ENCODE peak calls at places on chromosomes 11 and 22, in seven cellular contexts. A, V, T, F, U, E and Y are unnamed samples.

GRCh38 chr11:75371930-75372876 is 20.7 kb upstream of the ARRB1 start:
- DNase-seq in A (no peak), T (peak), V (peak), F (no peak), U (peak), E (no peak), Y (no peak)

GRCh38 chr22:20211997-20212753 is 55.9 kb downstream of the RTN4R start:
- DNase-seq in E (peak), T (peak), F (no peak), V (no peak), A (no peak), U (peak), Y (no peak)

GRCh38 chr22:50705219-50705691 is 32.6 kb downstream of the SHANK3 start:
- DNase-seq in U (peak), A (no peak), V (no peak), F (peak), T (peak), E (peak), Y (no peak)

GRCh38 chr11:79466411-79466810 is 25.6 kb upstream of the TENM4 start:
- DNase-seq in A (no peak), F (no peak), V (no peak), T (peak), E (no peak), U (peak), Y (no peak)

GRCh38 chr11:115391598-115391997 is 112.6 kb downstream of the CADM1 start:
- DNase-seq in V (no peak), E (no peak), A (peak), U (no peak), T (no peak), F (peak), Y (no peak)

GRCh38 chr11:57460017-57460755 is at the start of gene RTN4RL2:
- DNase-seq in T (no peak), V (peak), E (no peak), U (no peak), F (peak), A (peak), Y (no peak)

GRCh38 chr22:50440544-50441249 is 34.1 kb downstream of the SBF1 start:
- DNase-seq in T (no peak), V (no peak), F (no peak), U (no peak), E (no peak), A (no peak), Y (no peak)

GRCh38 chr11:65423516-65424199 is 1.1 kb downstream of the NEAT1 start:
- DNase-seq in V (peak), U (peak), E (peak), T (peak), F (no peak), A (peak), Y (no peak)

GRCh38 chr11:111220716-111221115 is 24.8 kb upstream of the POU2AF2 start:
- DNase-seq in U (no peak), T (no peak), E (no peak), V (no peak), A (no peak), F (no peak), Y (no peak)

GRCh38 chr22:39581303-39581702 is 10.8 kb downstream of the CACNA1I start:
- DNase-seq in T (no peak), U (no peak), F (no peak), V (no peak), A (no peak), E (no peak), Y (no peak)

GRCh38 chr11:103257360-103257759 is 148.1 kb downstream of the DYNC2H1 start:
- DNase-seq in F (no peak), U (peak), E (no peak), T (peak), A (no peak), V (no peak), Y (no peak)

GRCh38 chr11:119375629-119376196 is 5.8 kb downstream of the USP2 start:
- DNase-seq in E (no peak), T (no peak), F (no peak), A (no peak), V (peak), U (no peak), Y (no peak)

GRCh38 chr22:26360169-26360885 is 68.7 kb upstream of the ASPHD2 start:
- DNase-seq in V (peak), A (peak), T (peak), E (peak), U (peak), F (peak), Y (peak)

GRCh38 chr11:1890856-1891830 is 552 bp downstream of the PRR33 start:
- DNase-seq in F (no peak), E (no peak), V (no peak), T (no peak), U (no peak), A (no peak), Y (peak)

GRCh38 chr11:101721270-101721669 is 137.5 kb upstream of the TRPC6 start:
- DNase-seq in E (no peak), V (no peak), U (peak), F (no peak), A (no peak), T (peak), Y (no peak)

GRCh38 chr11:68673991-68674390 is 10.4 kb upstream of the GAL start:
- DNase-seq in U (no peak), V (no peak), E (no peak), A (no peak), T (no peak), F (no peak), Y (no peak)

GRCh38 chr11:65208785-65209710 is 27.3 kb downstream of the CAPN1 start:
- DNase-seq in U (no peak), F (no peak), T (no peak), V (peak), E (peak), A (no peak), Y (peak)

GRCh38 chr22:26259510-26259909 is 90.2 kb downstream of the SEZ6L start:
- DNase-seq in A (peak), F (peak), E (no peak), U (peak), V (no peak), T (peak), Y (no peak)

GRCh38 chr11:11740081-11740702 is 101.6 kb upstream of the USP47 start:
- DNase-seq in V (no peak), E (no peak), A (no peak), T (no peak), F (peak), U (no peak), Y (no peak)

GRCh38 chr11:39541945-39542351 is 1917.5 kb downstream of the LRRC4C start:
- DNase-seq in E (peak), V (no peak), F (no peak), A (no peak), U (peak), T (peak), Y (no peak)

GRCh38 chr22:20955548-20955947 is 11.5 kb upstream of the AIFM3 start:
- DNase-seq in T (no peak), U (no peak), E (no peak), V (no peak), F (no peak), A (no peak), Y (no peak)

GRCh38 chr22:42134033-42135020 is 3.7 kb upstream of the CYP2D6 start:
- DNase-seq in E (no peak), U (peak), T (peak), F (no peak), V (no peak), A (no peak), Y (no peak)

GRCh38 chr11:47983464-47984397 is 3.4 kb downstream of the PTPRJ start:
- DNase-seq in A (peak), U (no peak), T (no peak), E (no peak), V (no peak), F (no peak), Y (no peak)

GRCh38 chr11:117424781-117425180 is 97.1 kb downstream of the CEP164 start:
- DNase-seq in T (no peak), U (no peak), V (no peak), A (no peak), E (no peak), F (no peak), Y (no peak)

GRCh38 chr11:94700631-94701030 is 67.5 kb upstream of the AMOTL1 start:
- DNase-seq in T (no peak), V (no peak), E (no peak), U (no peak), A (no peak), F (no peak), Y (no peak)

GRCh38 chr11:131867457-131868257 is 497.2 kb downstream of the NTM start:
- DNase-seq in F (peak), T (peak), E (peak), U (peak), V (peak), A (peak), Y (no peak)

GRCh38 chr11:121081320-121081719 is 19.7 kb upstream of the TECTA start:
- DNase-seq in U (no peak), A (no peak), F (no peak), V (no peak), E (no peak), T (no peak), Y (no peak)

GRCh38 chr22:16601437-16602223 is 9.0 kb upstream of the CCT8L2 start:
- DNase-seq in A (no peak), V (no peak), E (no peak), U (peak), F (no peak), T (no peak), Y (peak)

GRCh38 chr11:76380161-76380976 is 563 bp downstream of the THAP12 start:
- DNase-seq in E (no peak), T (peak), A (peak), V (peak), U (peak), F (no peak), Y (peak)

GRCh38 chr11:56089697-56090096 is 3.4 kb upstream of the OR8I2 start:
- DNase-seq in U (no peak), T (no peak), E (no peak), A (no peak), F (no peak), V (no peak), Y (no peak)

GRCh38 chr22:41523464-41524221 is 20.6 kb downstream of the POLR3H start:
- DNase-seq in V (no peak), A (no peak), E (peak), T (no peak), U (no peak), F (no peak), Y (no peak)

GRCh38 chr11:69475866-69476714 is 5.4 kb upstream of the LINC01488 start:
- DNase-seq in V (no peak), U (no peak), T (no peak), E (no peak), A (no peak), F (no peak), Y (no peak)

GRCh38 chr22:29972121-29972520 is 89.1 kb downstream of the MTMR3 start:
- DNase-seq in V (no peak), U (no peak), F (no peak), E (no peak), A (no peak), T (no peak), Y (no peak)

GRCh38 chr11:112797653-112798293 is 163.4 kb upstream of the NCAM1 start:
- DNase-seq in V (no peak), U (peak), F (peak), A (no peak), E (peak), T (peak), Y (no peak)

GRCh38 chr11:114060402-114061052 is 1.0 kb downstream of the ZBTB16 start:
- DNase-seq in F (peak), T (no peak), U (peak), V (peak), A (no peak), E (peak), Y (no peak)

GRCh38 chr11:114058871-114059277 is 637 bp upstream of the ZBTB16 start:
- DNase-seq in F (peak), A (no peak), T (no peak), U (no peak), V (no peak), E (peak), Y (no peak)

GRCh38 chr11:114059984-114060401 is 482 bp downstream of the ZBTB16 start:
- DNase-seq in T (no peak), E (peak), A (no peak), F (no peak), U (peak), V (peak), Y (no peak)

GRCh38 chr11:114058026-114058706 is 1.3 kb upstream of the ZBTB16 start:
- DNase-seq in V (no peak), T (no peak), A (no peak), U (peak), F (peak), E (no peak), Y (no peak)

GRCh38 chr11:114059278-114059983 is at the start of gene ZBTB16:
- DNase-seq in T (no peak), E (peak), V (peak), U (peak), F (peak), A (no peak), Y (peak)
- TF ChIP-seq CTCF in T (peak), E (peak), V (no peak), U (peak), F (no peak), A (no peak), Y (no peak)

GRCh38 chr22:48979482-48979881 is 848.2 kb downstream of the BRD1 start:
- DNase-seq in E (no peak), F (no peak), U (no peak), V (no peak), T (no peak), A (peak), Y (no peak)
- TF ChIP-seq CTCF in E (no peak), F (no peak), U (no peak), V (no peak), T (no peak), A (peak), Y (no peak)

DNA sequence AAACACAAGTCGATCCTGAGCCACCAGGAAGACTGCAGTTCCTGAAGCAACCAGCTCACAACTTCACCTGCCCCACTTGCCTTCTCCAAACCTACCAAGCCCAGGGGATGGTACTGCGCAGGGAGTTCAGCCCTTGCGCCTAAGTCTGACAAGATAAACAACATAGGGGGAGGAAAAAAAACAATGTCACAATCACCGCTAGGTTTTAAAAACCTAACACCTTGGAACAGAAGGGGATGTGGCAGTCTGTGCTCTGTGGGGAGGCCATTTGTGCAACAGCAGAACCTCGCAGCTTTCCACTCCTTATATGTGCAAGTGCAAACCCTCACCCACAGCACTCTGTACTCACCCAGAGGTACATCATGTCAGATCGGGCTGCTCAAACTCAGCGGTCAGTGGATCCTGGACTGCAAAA is 134.2 kb downstream of the RBFOX2 start:
- DNase-seq in E (no peak), V (no peak), F (no peak), T (no peak), A (peak), U (peak), Y (no peak)
- TF ChIP-seq CTCF in E (peak), V (no peak), F (no peak), T (no peak), A (peak), U (peak), Y (no peak)

GRCh38 chr11:19013181-19013857 is 47.2 kb downstream of the MRGPRX2 start:
- DNase-seq in U (no peak), A (no peak), E (no peak), V (no peak), T (peak), F (no peak), Y (no peak)
- TF ChIP-seq CTCF in U (no peak), A (peak), E (no peak), V (no peak), T (no peak), F (no peak), Y (no peak)

DNA sequence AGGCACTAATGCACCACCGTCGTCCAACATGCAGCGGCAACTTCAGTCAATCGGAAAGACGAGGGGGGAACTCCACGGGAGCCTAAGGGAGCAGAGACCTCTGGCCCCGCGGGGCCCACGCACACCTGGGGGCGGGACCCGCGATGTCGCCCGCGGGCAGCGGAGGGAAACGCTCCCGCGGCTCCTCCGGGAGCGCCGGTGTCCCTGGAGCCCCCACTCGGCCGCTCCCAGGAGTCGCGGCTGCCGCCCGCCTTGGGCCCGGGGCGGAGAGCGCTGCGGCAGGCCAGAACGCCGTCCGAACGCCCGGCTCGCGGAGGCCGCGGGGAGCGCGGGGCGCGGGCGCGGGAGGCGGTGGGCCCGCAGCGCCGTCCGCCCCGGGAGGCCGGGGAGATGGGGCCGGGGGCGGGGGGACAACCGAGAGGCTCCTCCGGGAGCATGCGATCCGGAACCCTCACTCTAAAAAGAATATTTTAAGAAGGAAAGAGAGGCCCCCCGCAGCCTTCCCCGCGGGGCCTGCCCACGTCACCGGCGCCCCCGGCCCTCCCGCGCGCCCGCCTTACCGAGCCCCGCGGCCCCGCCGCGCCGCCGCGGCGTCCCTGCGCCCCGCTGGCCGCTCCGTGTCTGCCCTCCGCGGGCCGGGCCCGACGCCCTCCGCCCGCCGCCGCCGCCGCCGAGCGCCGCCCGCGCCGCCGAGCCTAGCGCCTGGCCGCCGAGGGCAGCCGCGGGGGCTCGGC is 86.6 kb upstream of the ARHGAP32 start:
- DNase-seq in A (no peak), T (no peak), V (no peak), F (peak), U (peak), E (no peak), Y (no peak)
- TF ChIP-seq CTCF in A (no peak), T (peak), V (no peak), F (no peak), U (no peak), E (no peak), Y (no peak)